ENCODE peak calls at places on chromosomes 2 and 18, in eight cellular contexts. One of them, this sample, is unnamed.

GRCh38 chr18:28576941-28577340 is 400.0 kb upstream of the CDH2 start:
- DNase-seq in activated T-cell treated with anti-CD3 and anti-CD28 coated beads for 1 hour: no peak
- DNase-seq in EH: no peak
- DNase-seq in naive thymus-derived CD4-positive, alpha-beta T cell: no peak
- DNase-seq in NCI-H1092: no peak
- DNase-seq in CD8-positive, alpha-beta T cell: no peak
- DNase-seq in HFFc6: no peak
- DNase-seq in HCT116: no peak
- DNase-seq in this sample: no peak

GRCh38 chr2:6554403-6554802 is 311.3 kb downstream of the CMPK2 start:
- DNase-seq in naive thymus-derived CD4-positive, alpha-beta T cell: no peak
- DNase-seq in activated T-cell treated with anti-CD3 and anti-CD28 coated beads for 1 hour: no peak
- DNase-seq in CD8-positive, alpha-beta T cell: no peak
- DNase-seq in HCT116: no peak
- DNase-seq in HFFc6: no peak
- DNase-seq in NCI-H1092: peak
- DNase-seq in EH: no peak
- DNase-seq in this sample: no peak

GRCh38 chr2:48844418-48845155 is 89.1 kb upstream of the LHCGR start:
- DNase-seq in naive thymus-derived CD4-positive, alpha-beta T cell: no peak
- DNase-seq in HCT116: no peak
- DNase-seq in CD8-positive, alpha-beta T cell: no peak
- DNase-seq in activated T-cell treated with anti-CD3 and anti-CD28 coated beads for 1 hour: no peak
- DNase-seq in NCI-H1092: no peak
- DNase-seq in EH: peak
- DNase-seq in HFFc6: no peak
- DNase-seq in this sample: no peak

GRCh38 chr2:133497261-133497893 is 70.9 kb downstream of the NCKAP5 start:
- DNase-seq in NCI-H1092: no peak
- DNase-seq in naive thymus-derived CD4-positive, alpha-beta T cell: no peak
- DNase-seq in HCT116: no peak
- DNase-seq in HFFc6: peak
- DNase-seq in activated T-cell treated with anti-CD3 and anti-CD28 coated beads for 1 hour: no peak
- DNase-seq in EH: peak
- DNase-seq in CD8-positive, alpha-beta T cell: no peak
- DNase-seq in this sample: no peak

GRCh38 chr18:23689616-23690504 is 607 bp downstream of the LAMA3 start:
- DNase-seq in HFFc6: no peak
- DNase-seq in naive thymus-derived CD4-positive, alpha-beta T cell: no peak
- DNase-seq in CD8-positive, alpha-beta T cell: no peak
- DNase-seq in EH: no peak
- DNase-seq in activated T-cell treated with anti-CD3 and anti-CD28 coated beads for 1 hour: no peak
- DNase-seq in HCT116: no peak
- DNase-seq in NCI-H1092: no peak
- DNase-seq in this sample: no peak

GRCh38 chr2:142734231-142734630 is 143.2 kb upstream of the KYNU start:
- DNase-seq in CD8-positive, alpha-beta T cell: no peak
- DNase-seq in naive thymus-derived CD4-positive, alpha-beta T cell: no peak
- DNase-seq in activated T-cell treated with anti-CD3 and anti-CD28 coated beads for 1 hour: no peak
- DNase-seq in NCI-H1092: no peak
- DNase-seq in HCT116: no peak
- DNase-seq in EH: no peak
- DNase-seq in HFFc6: no peak
- DNase-seq in this sample: no peak

GRCh38 chr2:137367361-137367760 is 596.9 kb upstream of the HNMT start:
- DNase-seq in naive thymus-derived CD4-positive, alpha-beta T cell: no peak
- DNase-seq in EH: peak
- DNase-seq in NCI-H1092: no peak
- DNase-seq in activated T-cell treated with anti-CD3 and anti-CD28 coated beads for 1 hour: no peak
- DNase-seq in HCT116: no peak
- DNase-seq in HFFc6: peak
- DNase-seq in CD8-positive, alpha-beta T cell: no peak
- DNase-seq in this sample: no peak

GRCh38 chr2:15554525-15555218 is 6.5 kb downstream of the NBAS start:
- DNase-seq in CD8-positive, alpha-beta T cell: no peak
- DNase-seq in HFFc6: no peak
- DNase-seq in EH: no peak
- DNase-seq in activated T-cell treated with anti-CD3 and anti-CD28 coated beads for 1 hour: no peak
- DNase-seq in naive thymus-derived CD4-positive, alpha-beta T cell: no peak
- DNase-seq in NCI-H1092: no peak
- DNase-seq in HCT116: no peak
- DNase-seq in this sample: no peak

GRCh38 chr2:192886636-192887035 is 691.9 kb upstream of the TMEFF2 start:
- DNase-seq in HCT116: no peak
- DNase-seq in activated T-cell treated with anti-CD3 and anti-CD28 coated beads for 1 hour: no peak
- DNase-seq in NCI-H1092: no peak
- DNase-seq in EH: no peak
- DNase-seq in CD8-positive, alpha-beta T cell: no peak
- DNase-seq in naive thymus-derived CD4-positive, alpha-beta T cell: no peak
- DNase-seq in HFFc6: no peak
- DNase-seq in this sample: no peak

GRCh38 chr18:35088931-35089330 is 47.7 kb downstream of the MAPRE2 start:
- DNase-seq in NCI-H1092: no peak
- DNase-seq in naive thymus-derived CD4-positive, alpha-beta T cell: no peak
- DNase-seq in HCT116: no peak
- DNase-seq in CD8-positive, alpha-beta T cell: no peak
- DNase-seq in HFFc6: peak
- DNase-seq in EH: peak
- DNase-seq in activated T-cell treated with anti-CD3 and anti-CD28 coated beads for 1 hour: no peak
- DNase-seq in this sample: no peak

GRCh38 chr2:25558262-25558661 is 115.1 kb downstream of the DTNB start:
- DNase-seq in HCT116: no peak
- DNase-seq in EH: peak
- DNase-seq in HFFc6: peak
- DNase-seq in naive thymus-derived CD4-positive, alpha-beta T cell: peak
- DNase-seq in NCI-H1092: no peak
- DNase-seq in activated T-cell treated with anti-CD3 and anti-CD28 coated beads for 1 hour: no peak
- DNase-seq in CD8-positive, alpha-beta T cell: peak
- DNase-seq in this sample: no peak

GRCh38 chr18:80247403-80247916 is at the start of gene PARD6G:
- DNase-seq in activated T-cell treated with anti-CD3 and anti-CD28 coated beads for 1 hour: peak
- DNase-seq in HFFc6: peak
- DNase-seq in naive thymus-derived CD4-positive, alpha-beta T cell: no peak
- DNase-seq in EH: peak
- DNase-seq in CD8-positive, alpha-beta T cell: peak
- DNase-seq in NCI-H1092: peak
- DNase-seq in HCT116: peak
- DNase-seq in this sample: peak

GRCh38 chr18:56721491-56721890 is 70.3 kb downstream of the WDR7 start:
- DNase-seq in EH: no peak
- DNase-seq in NCI-H1092: no peak
- DNase-seq in HFFc6: no peak
- DNase-seq in HCT116: no peak
- DNase-seq in CD8-positive, alpha-beta T cell: no peak
- DNase-seq in naive thymus-derived CD4-positive, alpha-beta T cell: no peak
- DNase-seq in activated T-cell treated with anti-CD3 and anti-CD28 coated beads for 1 hour: no peak
- DNase-seq in this sample: no peak

GRCh38 chr2:232276739-232277313 is 101.7 kb upstream of the ALPP start:
- DNase-seq in CD8-positive, alpha-beta T cell: no peak
- DNase-seq in activated T-cell treated with anti-CD3 and anti-CD28 coated beads for 1 hour: no peak
- DNase-seq in naive thymus-derived CD4-positive, alpha-beta T cell: no peak
- DNase-seq in NCI-H1092: no peak
- DNase-seq in EH: no peak
- DNase-seq in HFFc6: no peak
- DNase-seq in HCT116: no peak
- DNase-seq in this sample: no peak

GRCh38 chr2:233455491-233455890 is 101.2 kb downstream of the DGKD start:
- DNase-seq in HFFc6: no peak
- DNase-seq in naive thymus-derived CD4-positive, alpha-beta T cell: no peak
- DNase-seq in EH: no peak
- DNase-seq in CD8-positive, alpha-beta T cell: no peak
- DNase-seq in NCI-H1092: no peak
- DNase-seq in HCT116: no peak
- DNase-seq in activated T-cell treated with anti-CD3 and anti-CD28 coated beads for 1 hour: no peak
- DNase-seq in this sample: no peak

GRCh38 chr2:5057895-5058294 is 634.3 kb upstream of the SOX11 start:
- DNase-seq in EH: no peak
- DNase-seq in HCT116: no peak
- DNase-seq in HFFc6: no peak
- DNase-seq in NCI-H1092: peak
- DNase-seq in activated T-cell treated with anti-CD3 and anti-CD28 coated beads for 1 hour: no peak
- DNase-seq in naive thymus-derived CD4-positive, alpha-beta T cell: no peak
- DNase-seq in CD8-positive, alpha-beta T cell: no peak
- DNase-seq in this sample: no peak

GRCh38 chr18:49175476-49175875 is 224.7 kb upstream of the SMAD7 start:
- DNase-seq in HFFc6: no peak
- DNase-seq in HCT116: no peak
- DNase-seq in naive thymus-derived CD4-positive, alpha-beta T cell: no peak
- DNase-seq in activated T-cell treated with anti-CD3 and anti-CD28 coated beads for 1 hour: no peak
- DNase-seq in CD8-positive, alpha-beta T cell: no peak
- DNase-seq in EH: no peak
- DNase-seq in NCI-H1092: no peak
- DNase-seq in this sample: no peak

GRCh38 chr18:57807336-57808117 is 4.4 kb upstream of the ATP8B1 start:
- DNase-seq in HFFc6: peak
- DNase-seq in NCI-H1092: no peak
- DNase-seq in EH: peak
- DNase-seq in activated T-cell treated with anti-CD3 and anti-CD28 coated beads for 1 hour: no peak
- DNase-seq in naive thymus-derived CD4-positive, alpha-beta T cell: no peak
- DNase-seq in CD8-positive, alpha-beta T cell: no peak
- DNase-seq in HCT116: no peak
- DNase-seq in this sample: no peak

GRCh38 chr2:204331180-204331579 is 214.1 kb upstream of the PARD3B start:
- DNase-seq in HFFc6: no peak
- DNase-seq in NCI-H1092: no peak
- DNase-seq in activated T-cell treated with anti-CD3 and anti-CD28 coated beads for 1 hour: no peak
- DNase-seq in CD8-positive, alpha-beta T cell: no peak
- DNase-seq in EH: peak
- DNase-seq in naive thymus-derived CD4-positive, alpha-beta T cell: no peak
- DNase-seq in HCT116: no peak
- DNase-seq in this sample: no peak

GRCh38 chr2:144519934-144520717 is at the start of gene ZEB2:
- DNase-seq in CD8-positive, alpha-beta T cell: peak
- DNase-seq in EH: peak
- DNase-seq in NCI-H1092: no peak
- DNase-seq in naive thymus-derived CD4-positive, alpha-beta T cell: no peak
- DNase-seq in HFFc6: peak
- DNase-seq in activated T-cell treated with anti-CD3 and anti-CD28 coated beads for 1 hour: no peak
- DNase-seq in HCT116: peak
- DNase-seq in this sample: peak

GRCh38 chr2:1727796-1728474 is 16.4 kb downstream of the PXDN start:
- DNase-seq in HFFc6: no peak
- DNase-seq in HCT116: no peak
- DNase-seq in naive thymus-derived CD4-positive, alpha-beta T cell: no peak
- DNase-seq in NCI-H1092: no peak
- DNase-seq in CD8-positive, alpha-beta T cell: no peak
- DNase-seq in EH: no peak
- DNase-seq in activated T-cell treated with anti-CD3 and anti-CD28 coated beads for 1 hour: no peak
- DNase-seq in this sample: no peak

GRCh38 chr2:207796585-207797350 is 27.1 kb upstream of the FZD5 start:
- DNase-seq in CD8-positive, alpha-beta T cell: no peak
- DNase-seq in EH: peak
- DNase-seq in NCI-H1092: peak
- DNase-seq in HCT116: no peak
- DNase-seq in naive thymus-derived CD4-positive, alpha-beta T cell: no peak
- DNase-seq in HFFc6: no peak
- DNase-seq in activated T-cell treated with anti-CD3 and anti-CD28 coated beads for 1 hour: no peak
- DNase-seq in this sample: peak

GRCh38 chr2:96773922-96774321 is 13.2 kb downstream of the CNNM4 start:
- DNase-seq in activated T-cell treated with anti-CD3 and anti-CD28 coated beads for 1 hour: no peak
- DNase-seq in CD8-positive, alpha-beta T cell: peak
- DNase-seq in EH: no peak
- DNase-seq in naive thymus-derived CD4-positive, alpha-beta T cell: peak
- DNase-seq in NCI-H1092: no peak
- DNase-seq in HFFc6: no peak
- DNase-seq in HCT116: no peak
- DNase-seq in this sample: no peak

GRCh38 chr18:22559414-22560282 is 141.9 kb upstream of the CTAGE1 start:
- DNase-seq in NCI-H1092: no peak
- DNase-seq in HCT116: no peak
- DNase-seq in CD8-positive, alpha-beta T cell: peak
- DNase-seq in EH: peak
- DNase-seq in activated T-cell treated with anti-CD3 and anti-CD28 coated beads for 1 hour: no peak
- DNase-seq in naive thymus-derived CD4-positive, alpha-beta T cell: no peak
- DNase-seq in HFFc6: no peak
- DNase-seq in this sample: peak

GRCh38 chr2:328761-329160 is 40.9 kb upstream of the ALKAL2 start:
- DNase-seq in naive thymus-derived CD4-positive, alpha-beta T cell: no peak
- DNase-seq in HFFc6: no peak
- DNase-seq in EH: peak
- DNase-seq in HCT116: no peak
- DNase-seq in activated T-cell treated with anti-CD3 and anti-CD28 coated beads for 1 hour: no peak
- DNase-seq in NCI-H1092: no peak
- DNase-seq in CD8-positive, alpha-beta T cell: no peak
- DNase-seq in this sample: no peak

GRCh38 chr2:161128885-161129284 is 31.3 kb upstream of the TANK start:
- DNase-seq in activated T-cell treated with anti-CD3 and anti-CD28 coated beads for 1 hour: no peak
- DNase-seq in CD8-positive, alpha-beta T cell: no peak
- DNase-seq in HCT116: no peak
- DNase-seq in EH: no peak
- DNase-seq in HFFc6: no peak
- DNase-seq in naive thymus-derived CD4-positive, alpha-beta T cell: no peak
- DNase-seq in NCI-H1092: no peak
- DNase-seq in this sample: no peak